ENCODE peak calls at places on chromosomes 3 and 15, in four cellular contexts. E is WTC11, Q is RWPE1, W is NCI-H1092 treated with DMSO at 0.1 percent for 48 hours. S is an unnamed sample.
A peak's percentile ranks its signal among the peaks of the same experiment; 100 is the strongest.

GRCh38 chr3:128845119-128845518 is 34.3 kb upstream of the ACAD9 start:
- DNase-seq in E (peak; percentile 59), Q (no peak), W (no peak), S (no peak)

GRCh38 chr15:31379577-31379976 is 52.9 kb downstream of the KLF13 start:
- DNase-seq in W (no peak), Q (no peak), E (no peak), S (no peak)

GRCh38 chr15:90121086-90121485 is 18.8 kb upstream of the IDH2 start:
- DNase-seq in Q (no peak), W (no peak), E (no peak), S (no peak)

GRCh38 chr15:67167131-67167530 is 87.3 kb downstream of the AAGAB start:
- DNase-seq in E (no peak), Q (no peak), W (no peak), S (no peak)

GRCh38 chr3:153285194-153285641 is 123.2 kb downstream of the RAP2B start:
- DNase-seq in Q (no peak), E (no peak), W (no peak), S (no peak)

GRCh38 chr15:75177360-75178071 is 24.2 kb upstream of the C15orf39 start:
- DNase-seq in Q (no peak), W (no peak), E (no peak), S (no peak)

GRCh38 chr3:116064646-116065045 is 380.6 kb downstream of the LSAMP start:
- DNase-seq in W (no peak), E (no peak), Q (peak; percentile 7), S (no peak)

GRCh38 chr3:151228291-151229125 is 25.5 kb upstream of the GPR171 start:
- DNase-seq in Q (peak; percentile 68), W (no peak), E (no peak), S (peak; percentile 53)

GRCh38 chr3:184636774-184637316 is 75.0 kb downstream of the MAGEF1 start:
- DNase-seq in Q (peak; percentile 64), W (no peak), E (no peak), S (peak; percentile 68)

GRCh38 chr3:188905991-188906635 is 265.7 kb upstream of the TPRG1 start:
- DNase-seq in E (no peak), W (no peak), Q (no peak), S (no peak)

GRCh38 chr3:150407818-150408231 is 273 bp upstream of the TSC22D2 start:
- DNase-seq in E (no peak), W (no peak), Q (peak; percentile 26), S (peak; percentile 74)

GRCh38 chr3:34268032-34268760 is 469.8 kb downstream of the PDCD6IP start:
- DNase-seq in E (no peak), W (no peak), Q (no peak), S (no peak)

GRCh38 chr15:80932989-80933388 is 56.6 kb downstream of the MESD start:
- DNase-seq in Q (no peak), W (no peak), E (no peak), S (no peak)

GRCh38 chr3:115341208-115341607 is 194.1 kb upstream of the ZBTB20 start:
- DNase-seq in W (no peak), Q (peak; percentile 65), E (no peak), S (peak; percentile 69)

GRCh38 chr15:43930556-43930955 is 103.8 kb downstream of the WDR76 start:
- DNase-seq in E (no peak), Q (no peak), W (no peak), S (no peak)

GRCh38 chr3:52218953-52219650 is 6.3 kb downstream of the TLR9 start:
- DNase-seq in W (no peak), E (no peak), Q (no peak), S (no peak)

GRCh38 chr3:22315925-22316324 is 564.9 kb upstream of the ZNF385D start:
- DNase-seq in Q (no peak), W (no peak), E (no peak), S (no peak)

GRCh38 chr15:61070111-61070901 is 158.8 kb downstream of the RORA start:
- DNase-seq in E (no peak), W (no peak), Q (no peak), S (no peak)

GRCh38 chr15:66670698-66671580 is 31.1 kb upstream of the SMAD6 start:
- DNase-seq in W (no peak), Q (peak; percentile 93), E (peak; percentile 91), S (no peak)

GRCh38 chr15:58568157-58568571 is 136.4 kb downstream of the LIPC start:
- DNase-seq in W (no peak), Q (no peak), E (no peak), S (no peak)

GRCh38 chr3:160291290-160291908 is 66.2 kb downstream of the C3orf80 start:
- DNase-seq in E (no peak), W (no peak), Q (no peak), S (no peak)

GRCh38 chr3:30502742-30503073 is 103.7 kb upstream of the TGFBR2 start:
- DNase-seq in W (no peak), E (no peak), Q (peak; percentile 73), S (peak; percentile 24)

GRCh38 chr3:46695962-46696922 is 2.8 kb upstream of the ALS2CL start:
- DNase-seq in Q (no peak), W (no peak), E (no peak), S (no peak)

GRCh38 chr3:53815651-53816050 is 30.6 kb downstream of the CHDH start:
- DNase-seq in E (no peak), W (no peak), Q (no peak), S (no peak)

GRCh38 chr3:128427175-128427857 is 39.4 kb downstream of the DNAJB8 start:
- DNase-seq in W (no peak), Q (no peak), E (no peak), S (no peak)

GRCh38 chr3:123068227-123069020 is 1.6 kb downstream of the PDIA5 start:
- DNase-seq in E (peak; percentile 66), Q (peak; percentile 57), W (no peak), S (no peak)

GRCh38 chr3:133662256-133662773 is 574 bp upstream of the TOPBP1 start:
- DNase-seq in E (no peak), W (peak; percentile 65), Q (peak; percentile 49), S (peak; percentile 68)

GRCh38 chr3:4999626-5000184 is 20.5 kb downstream of the BHLHE40 start:
- DNase-seq in W (no peak), Q (peak; percentile 69), E (no peak), S (no peak)

GRCh38 chr15:59053482-59053881 is 51.5 kb upstream of the CCNB2 start:
- DNase-seq in W (no peak), E (no peak), Q (no peak), S (no peak)

GRCh38 chr15:76431936-76432335 is 95.4 kb downstream of the ISL2 start:
- DNase-seq in E (no peak), Q (no peak), W (no peak), S (no peak)

GRCh38 chr3:126197854-126198584 is 17.6 kb upstream of the ALDH1L1 start:
- DNase-seq in W (peak; percentile 30), Q (peak; percentile 65), E (peak; percentile 80), S (peak; percentile 41)

GRCh38 chr3:128072454-128073184 is 20.4 kb downstream of the SEC61A1 start:
- DNase-seq in Q (no peak), E (no peak), W (no peak), S (no peak)

GRCh38 chr3:117671707-117672318 is 962.2 kb downstream of the TUSC7 start:
- DNase-seq in E (no peak), Q (no peak), W (no peak), S (no peak)

S was measured in kidney glomerular epithelial cell.